ENCODE peak calls at places on chromosomes 7 and 10, in four cellular contexts. M is CD4-positive, alpha-beta T cell; Y is neural progenitor cell; B is GOT3. K is an unnamed sample.
A peak's percentile ranks its signal among the peaks of the same experiment; 100 is the strongest.

GRCh38 chr7:44685723-44686122 is 62.9 kb upstream of the ZMIZ2 start:
- DNase-seq in Y (no peak), M (no peak), B (no peak), K (no peak)

GRCh38 chr10:104433611-104434010 is 80.0 kb downstream of the CFAP58 start:
- DNase-seq in Y (no peak), B (no peak), M (no peak), K (no peak)

GRCh38 chr10:25072786-25073185 is 56.4 kb downstream of the THNSL1 start:
- DNase-seq in M (no peak), B (no peak), Y (no peak), K (no peak)

GRCh38 chr10:13891542-13892431 is 305.0 kb downstream of the PRPF18 start:
- DNase-seq in M (no peak), Y (peak; percentile 77), B (no peak), K (peak; percentile 36)

GRCh38 chr10:27251554-27251953 is 11.0 kb upstream of the ACBD5 start:
- DNase-seq in M (no peak), Y (no peak), B (no peak), K (no peak)

GRCh38 chr7:92633211-92633906 is 43.2 kb upstream of the FAM133B start:
- DNase-seq in M (no peak), Y (no peak), B (no peak), K (no peak)

GRCh38 chr10:77248104-77248503 is 389.5 kb downstream of the KCNMA1 start:
- DNase-seq in B (no peak), M (no peak), Y (peak; percentile 31), K (no peak)

GRCh38 chr7:110677405-110677804 is 413.5 kb upstream of the LRRN3 start:
- DNase-seq in B (no peak), M (no peak), Y (no peak), K (no peak)

GRCh38 chr7:36606442-36607205 is 117.7 kb downstream of the AOAH start:
- DNase-seq in Y (peak; percentile 39), M (no peak), B (no peak), K (no peak)

GRCh38 chr7:47782792-47783191 is 165.5 kb downstream of the PKD1L1 start:
- DNase-seq in B (no peak), M (no peak), Y (no peak), K (no peak)

K was measured in neuronal stem cell.